ENCODE peak calls at places on chromosomes 3 and 15, in eight cellular contexts. J is NCI-H1105; K is cardiac fibroblast; W is neural crest cell; M is tibial nerve; G is tibial artery; D is stimulated activated CD4-positive, alpha-beta T cell treated with anti-CD3 and anti-CD28 coated beads, Interleukin-1b, Interleukin-23, amount 100 ng/mL, for 24 hours; H is neural progenitor cell. U is an unnamed sample.

GRCh38 chr3:187098925-187099512 is 40.3 kb downstream of the RPL39L start:
- DNase-seq in J (no peak), K (no peak), W (no peak), M (no peak), G (no peak), D (no peak), H (no peak), U (no peak)

GRCh38 chr3:142319094-142319493 is 93.7 kb upstream of the GK5 start:
- DNase-seq in J (no peak), K (peak; percentile 64), W (no peak), M (no peak), G (no peak), D (no peak), H (no peak), U (no peak)

GRCh38 chr15:61794881-61795280 is 265.4 kb downstream of the VPS13C start:
- DNase-seq in J (no peak), K (peak; percentile 81), W (no peak), M (no peak), G (no peak), D (no peak), H (no peak), U (no peak)

GRCh38 chr3:42501681-42502428 is 588 bp upstream of the VIPR1 start:
- DNase-seq in J (no peak), K (peak; percentile 43), W (peak; percentile 25), M (no peak), G (peak; percentile 82), D (peak; percentile 45), H (peak; percentile 67), U (peak; percentile 84)

GRCh38 chr15:90449206-90449735 is 61.2 kb downstream of the IQGAP1 start:
- DNase-seq in J (no peak), K (peak; percentile 56), W (no peak), M (no peak), G (no peak), D (no peak), H (no peak), U (no peak)

GRCh38 chr3:153614563-153614962 is 452.5 kb downstream of the RAP2B start:
- DNase-seq in J (no peak), K (peak; percentile 91), W (no peak), M (no peak), G (no peak), D (no peak), H (no peak), U (no peak)

GRCh38 chr3:55888282-55888855 is 401.3 kb upstream of the WNT5A start:
- DNase-seq in J (no peak), K (no peak), W (no peak), M (no peak), G (no peak), D (no peak), H (peak; percentile 37), U (no peak)

GRCh38 chr3:148280623-148281242 is 417.0 kb upstream of the AGTR1 start:
- DNase-seq in J (no peak), K (no peak), W (no peak), M (no peak), G (no peak), D (no peak), H (no peak), U (no peak)

U was measured in islet precursor cell.